ENCODE peak calls at places on chromosomes 5 and 9, in seven cellular contexts. One of them, this sample, is unnamed.

GRCh38 chr5:149418910-149419531 is 39.9 kb upstream of the IL17B start:
- DNase-seq in stimulated activated CD4-positive, alpha-beta T cell treated with anti-CD3 and anti-CD28 coated beads, Interleukin-1b, Interleukin-23, amount 100 ng/mL, for 24 hours: no peak
- DNase-seq in NCI-H1417: no peak
- DNase-seq in adrenal gland: no peak
- DNase-seq in psoas muscle: no peak
- DNase-seq in stimulated activated naive CD4-positive, alpha-beta T cell: no peak
- DNase-seq in osteocyte: no peak
- DNase-seq in this sample: no peak

GRCh38 chr5:15009420-15009819 is 137.8 kb upstream of the ANKH start:
- DNase-seq in stimulated activated CD4-positive, alpha-beta T cell treated with anti-CD3 and anti-CD28 coated beads, Interleukin-1b, Interleukin-23, amount 100 ng/mL, for 24 hours: no peak
- DNase-seq in NCI-H1417: peak
- DNase-seq in adrenal gland: peak
- DNase-seq in psoas muscle: no peak
- DNase-seq in stimulated activated naive CD4-positive, alpha-beta T cell: no peak
- DNase-seq in osteocyte: no peak
- DNase-seq in this sample: no peak

GRCh38 chr9:21559402-21560280 is 77.5 kb upstream of the IFNE start:
- DNase-seq in stimulated activated CD4-positive, alpha-beta T cell treated with anti-CD3 and anti-CD28 coated beads, Interleukin-1b, Interleukin-23, amount 100 ng/mL, for 24 hours: no peak
- DNase-seq in NCI-H1417: peak
- DNase-seq in adrenal gland: peak
- DNase-seq in psoas muscle: peak
- DNase-seq in stimulated activated naive CD4-positive, alpha-beta T cell: peak
- DNase-seq in osteocyte: peak
- DNase-seq in this sample: peak

GRCh38 chr9:91896513-91897121 is 53.4 kb downstream of the ROR2 start:
- DNase-seq in stimulated activated CD4-positive, alpha-beta T cell treated with anti-CD3 and anti-CD28 coated beads, Interleukin-1b, Interleukin-23, amount 100 ng/mL, for 24 hours: no peak
- DNase-seq in NCI-H1417: peak
- DNase-seq in adrenal gland: peak
- DNase-seq in psoas muscle: no peak
- DNase-seq in stimulated activated naive CD4-positive, alpha-beta T cell: no peak
- DNase-seq in osteocyte: no peak
- DNase-seq in this sample: no peak

GRCh38 chr9:131735238-131736181 is 4.4 kb downstream of the RAPGEF1 start:
- DNase-seq in stimulated activated CD4-positive, alpha-beta T cell treated with anti-CD3 and anti-CD28 coated beads, Interleukin-1b, Interleukin-23, amount 100 ng/mL, for 24 hours: no peak
- DNase-seq in NCI-H1417: no peak
- DNase-seq in adrenal gland: no peak
- DNase-seq in psoas muscle: no peak
- DNase-seq in stimulated activated naive CD4-positive, alpha-beta T cell: no peak
- DNase-seq in osteocyte: no peak
- DNase-seq in this sample: no peak

GRCh38 chr5:142078706-142079105 is 29.9 kb upstream of the NDFIP1 start:
- DNase-seq in stimulated activated CD4-positive, alpha-beta T cell treated with anti-CD3 and anti-CD28 coated beads, Interleukin-1b, Interleukin-23, amount 100 ng/mL, for 24 hours: no peak
- DNase-seq in NCI-H1417: no peak
- DNase-seq in adrenal gland: no peak
- DNase-seq in psoas muscle: no peak
- DNase-seq in stimulated activated naive CD4-positive, alpha-beta T cell: no peak
- DNase-seq in osteocyte: no peak
- DNase-seq in this sample: no peak

GRCh38 chr5:134935711-134936602 is 31.0 kb downstream of the PCBD2 start:
- DNase-seq in stimulated activated CD4-positive, alpha-beta T cell treated with anti-CD3 and anti-CD28 coated beads, Interleukin-1b, Interleukin-23, amount 100 ng/mL, for 24 hours: no peak
- DNase-seq in NCI-H1417: no peak
- DNase-seq in adrenal gland: no peak
- DNase-seq in psoas muscle: no peak
- DNase-seq in stimulated activated naive CD4-positive, alpha-beta T cell: no peak
- DNase-seq in osteocyte: no peak
- DNase-seq in this sample: no peak

GRCh38 chr9:107306308-107306707 is 23.2 kb downstream of the RAD23B start:
- DNase-seq in stimulated activated CD4-positive, alpha-beta T cell treated with anti-CD3 and anti-CD28 coated beads, Interleukin-1b, Interleukin-23, amount 100 ng/mL, for 24 hours: no peak
- DNase-seq in NCI-H1417: no peak
- DNase-seq in adrenal gland: no peak
- DNase-seq in psoas muscle: no peak
- DNase-seq in stimulated activated naive CD4-positive, alpha-beta T cell: no peak
- DNase-seq in osteocyte: no peak
- DNase-seq in this sample: no peak

GRCh38 chr5:107458322-107458721 is 212.4 kb downstream of the EFNA5 start:
- DNase-seq in stimulated activated CD4-positive, alpha-beta T cell treated with anti-CD3 and anti-CD28 coated beads, Interleukin-1b, Interleukin-23, amount 100 ng/mL, for 24 hours: no peak
- DNase-seq in NCI-H1417: no peak
- DNase-seq in adrenal gland: no peak
- DNase-seq in psoas muscle: no peak
- DNase-seq in stimulated activated naive CD4-positive, alpha-beta T cell: no peak
- DNase-seq in osteocyte: no peak
- DNase-seq in this sample: no peak

GRCh38 chr9:37943329-37944265 is 39.7 kb upstream of the SLC25A51 start:
- DNase-seq in stimulated activated CD4-positive, alpha-beta T cell treated with anti-CD3 and anti-CD28 coated beads, Interleukin-1b, Interleukin-23, amount 100 ng/mL, for 24 hours: no peak
- DNase-seq in NCI-H1417: no peak
- DNase-seq in adrenal gland: peak
- DNase-seq in psoas muscle: peak
- DNase-seq in stimulated activated naive CD4-positive, alpha-beta T cell: no peak
- DNase-seq in osteocyte: no peak
- DNase-seq in this sample: peak

GRCh38 chr5:179244051-179244450 is 101.2 kb downstream of the ADAMTS2 start:
- DNase-seq in stimulated activated CD4-positive, alpha-beta T cell treated with anti-CD3 and anti-CD28 coated beads, Interleukin-1b, Interleukin-23, amount 100 ng/mL, for 24 hours: no peak
- DNase-seq in NCI-H1417: no peak
- DNase-seq in adrenal gland: no peak
- DNase-seq in psoas muscle: no peak
- DNase-seq in stimulated activated naive CD4-positive, alpha-beta T cell: no peak
- DNase-seq in osteocyte: no peak
- DNase-seq in this sample: no peak

GRCh38 chr5:11050596-11051304 is 289.7 kb upstream of the DAP start:
- DNase-seq in stimulated activated CD4-positive, alpha-beta T cell treated with anti-CD3 and anti-CD28 coated beads, Interleukin-1b, Interleukin-23, amount 100 ng/mL, for 24 hours: no peak
- DNase-seq in NCI-H1417: no peak
- DNase-seq in adrenal gland: peak
- DNase-seq in psoas muscle: no peak
- DNase-seq in stimulated activated naive CD4-positive, alpha-beta T cell: no peak
- DNase-seq in osteocyte: no peak
- DNase-seq in this sample: no peak

This sample was measured in Right ventricle myocardium inferior.